ENCODE peak calls at places on chromosomes 5 and 9, in five cellular contexts. I is H1, A is A549, E is transverse colon, N is lower leg skin. M is an unnamed sample.

GRCh38 chr5:122377023-122377422 is 65.0 kb downstream of the SNCAIP start:
- DNase-seq in I (no peak), A (no peak), E (no peak), N (no peak), M (no peak)

GRCh38 chr9:69578026-69578425 is 94.1 kb downstream of the APBA1 start:
- DNase-seq in A (no peak), E (no peak), N (no peak), I (no peak), M (no peak)

GRCh38 chr9:131020862-131021261 is 11.9 kb downstream of the LAMC3 start:
- DNase-seq in A (no peak), E (no peak), I (no peak), N (no peak), M (no peak)

GRCh38 chr9:73137286-73137899 is 14.3 kb upstream of the ANXA1 start:
- DNase-seq in A (no peak), I (no peak), N (no peak), E (no peak), M (no peak)

GRCh38 chr5:174571662-174572397 is 152.6 kb upstream of the MSX2 start:
- DNase-seq in N (peak; percentile 84), E (peak; percentile 26), A (peak; percentile 87), I (no peak), M (peak; percentile 90)

GRCh38 chr5:113188454-113188853 is 211.9 kb downstream of the DCP2 start:
- DNase-seq in I (no peak), E (no peak), N (no peak), A (no peak), M (no peak)

GRCh38 chr5:170603578-170604565 is 100.1 kb downstream of the KCNIP1 start:
- DNase-seq in E (peak; percentile 30), N (no peak), A (peak; percentile 90), I (peak; percentile 38), M (peak; percentile 72)

GRCh38 chr5:171673328-171673727 is 112.3 kb upstream of the SMIM23 start:
- DNase-seq in I (no peak), A (no peak), E (no peak), N (no peak), M (no peak)

GRCh38 chr5:180315762-180316212 is 23.9 kb upstream of the MAPK9 start:
- DNase-seq in N (peak; percentile 91), I (no peak), A (peak; percentile 54), E (peak; percentile 73), M (peak; percentile 66)

GRCh38 chr9:112753725-112754124 is 3.2 kb downstream of the SNX30 start:
- DNase-seq in I (no peak), A (no peak), E (no peak), N (peak; percentile 48), M (peak; percentile 83)

GRCh38 chr5:130138406-130139060 is 234.3 kb downstream of the CHSY3 start:
- DNase-seq in E (no peak), I (no peak), N (no peak), A (no peak), M (no peak)

GRCh38 chr5:129963359-129963758 is 59.1 kb downstream of the CHSY3 start:
- DNase-seq in E (no peak), I (no peak), A (no peak), N (no peak), M (no peak)

GRCh38 chr5:99130081-99130480 is 201.3 kb upstream of the CHD1 start:
- DNase-seq in N (no peak), A (no peak), E (no peak), I (no peak), M (no peak)

GRCh38 chr9:126696764-126697145 is 83.0 kb downstream of the LMX1B start:
- DNase-seq in N (no peak), A (no peak), I (no peak), E (no peak), M (no peak)

GRCh38 chr5:67896312-67896985 is 319.1 kb upstream of the PIK3R1 start:
- DNase-seq in A (no peak), E (no peak), N (no peak), I (no peak), M (no peak)

GRCh38 chr9:5448461-5448860 is 1.9 kb upstream of the CD274 start:
- DNase-seq in N (no peak), E (no peak), A (no peak), I (no peak), M (no peak)

GRCh38 chr5:178218237-178218636 is 13.9 kb downstream of the HNRNPAB start:
- DNase-seq in I (no peak), A (no peak), E (no peak), N (no peak), M (no peak)

GRCh38 chr9:128104171-128104618 is 23.3 kb downstream of the PTGES2 start:
- DNase-seq in I (no peak), A (no peak), E (peak; percentile 73), N (no peak), M (no peak)

GRCh38 chr5:21097661-21098060 is 1109.7 kb upstream of the CDH18 start:
- DNase-seq in I (no peak), A (no peak), N (no peak), E (no peak), M (no peak)

GRCh38 chr5:65862384-65862783 is 64.0 kb upstream of the ERBIN start:
- DNase-seq in N (no peak), E (no peak), A (no peak), I (no peak), M (no peak)

GRCh38 chr9:21110708-21111576 is 30.7 kb downstream of the IFNW1 start:
- DNase-seq in A (peak; percentile 40), I (no peak), N (no peak), E (no peak), M (no peak)

GRCh38 chr9:135147938-135148337 is 60.5 kb downstream of the OLFM1 start:
- DNase-seq in N (no peak), A (no peak), I (no peak), E (no peak), M (no peak)

GRCh38 chr5:33114361-33114760 is 326.4 kb upstream of the TARS1 start:
- DNase-seq in I (no peak), A (no peak), E (no peak), N (no peak), M (no peak)

GRCh38 chr5:66898241-66899039 is 298.2 kb downstream of the CD180 start:
- DNase-seq in A (no peak), I (no peak), E (no peak), N (no peak), M (no peak)

GRCh38 chr5:154702477-154702876 is 52.7 kb upstream of the LARP1 start:
- DNase-seq in E (no peak), N (no peak), A (no peak), I (no peak), M (no peak)

GRCh38 chr9:134475051-134475790 is 149.0 kb downstream of the RXRA start:
- DNase-seq in E (peak; percentile 63), A (no peak), I (no peak), N (peak; percentile 95), M (peak; percentile 59)

GRCh38 chr5:24141046-24141445 is 503.7 kb downstream of the CDH10 start:
- DNase-seq in A (no peak), I (no peak), N (no peak), E (no peak), M (no peak)

GRCh38 chr9:129889936-129890717 is 54.9 kb downstream of the USP20 start:
- DNase-seq in N (no peak), I (peak; percentile 53), A (no peak), E (peak; percentile 69), M (no peak)

GRCh38 chr5:58794875-58795274 is 212.0 kb downstream of the RAB3C start:
- DNase-seq in E (no peak), A (no peak), I (no peak), N (no peak), M (no peak)

GRCh38 chr9:83772860-83773259 is 44.7 kb downstream of the GKAP1 start:
- DNase-seq in E (no peak), I (no peak), N (no peak), A (no peak), M (no peak)

GRCh38 chr5:126366199-126366560 is 57.0 kb upstream of the GRAMD2B start:
- DNase-seq in E (no peak), N (no peak), I (no peak), A (no peak), M (no peak)

GRCh38 chr9:99118782-99119466 is 14.0 kb downstream of the TGFBR1 start:
- DNase-seq in A (no peak), I (no peak), E (peak; percentile 33), N (no peak), M (no peak)

GRCh38 chr9:72262063-72262462 is 102.9 kb downstream of the ZFAND5 start:
- DNase-seq in I (no peak), A (no peak), E (no peak), N (no peak), M (no peak)

GRCh38 chr5:131671994-131672655 is 37.1 kb upstream of the RAPGEF6 start:
- DNase-seq in E (no peak), A (no peak), N (no peak), I (no peak), M (no peak)

GRCh38 chr5:173907686-173908371 is 19.7 kb downstream of the CPEB4 start:
- DNase-seq in I (no peak), N (no peak), A (no peak), E (no peak), M (no peak)

GRCh38 chr5:136020383-136021015 is 8.3 kb upstream of the TGFBI start:
- DNase-seq in I (no peak), N (peak; percentile 78), E (peak; percentile 14), A (peak; percentile 89), M (peak; percentile 85)
- TF ChIP-seq POLR2A in I (no peak), N (no peak), E (no peak), A (no peak), M (no peak)

GRCh38 chr5:74322944-74323343 is 317.6 kb downstream of the ENC1 start:
- DNase-seq in A (no peak), N (no peak), I (no peak), E (no peak), M (no peak)

GRCh38 chr5:74325866-74326265 is 314.7 kb downstream of the ENC1 start:
- DNase-seq in N (no peak), E (no peak), I (no peak), A (no peak), M (no peak)

GRCh38 chr5:74327339-74327685 is 313.2 kb downstream of the ENC1 start:
- DNase-seq in N (no peak), I (no peak), E (no peak), A (no peak), M (no peak)

GRCh38 chr5:74326571-74327338 is 313.8 kb downstream of the ENC1 start:
- DNase-seq in A (peak; percentile 65), I (no peak), E (peak; percentile 51), N (no peak), M (peak; percentile 49)

GRCh38 chr5:74324556-74324955 is 316.0 kb downstream of the ENC1 start:
- DNase-seq in E (no peak), A (no peak), I (no peak), N (no peak), M (no peak)
- TF ChIP-seq POLR2A in E (no peak), A (no peak), I (no peak), N (no peak), M (no peak)

GRCh38 chr5:73501406-73501805 is 3.2 kb downstream of the BTF3 start:
- DNase-seq in N (no peak), A (no peak), E (no peak), I (no peak), M (no peak)

GRCh38 chr5:73507062-73507461 is 8.8 kb downstream of the BTF3 start:
- DNase-seq in E (no peak), N (no peak), I (no peak), A (no peak), M (no peak)

GRCh38 chr5:73506459-73506955 is 8.3 kb downstream of the BTF3 start:
- DNase-seq in E (no peak), A (no peak), I (no peak), N (no peak), M (no peak)
- TF ChIP-seq POLR2A in E (no peak), A (no peak), I (peak; percentile 76), N (no peak), M (no peak)

GRCh38 chr9:89463986-89464901 is 33.7 kb downstream of the SEMA4D start:
- DNase-seq in I (no peak), A (no peak), N (peak; percentile 82), E (peak; percentile 76), M (no peak)
- TF ChIP-seq POLR2A in I (no peak), A (no peak), N (no peak), E (peak; percentile 29), M (no peak)